ENCODE peak calls at places on chromosome 3, in four cellular contexts. One of them, this sample, is unnamed.
A peak's percentile ranks its signal among the peaks of the same experiment; 100 is the strongest.

GRCh38 chr3:122415762-122416654 is at the start of gene WDR5B:
- DNase-seq in K562: peak; percentile 98
- DNase-seq in Panc1: peak; percentile 97
- DNase-seq in HepG2: peak; percentile 96
- DNase-seq in this sample: peak; percentile 94

GRCh38 chr3:185744997-185745843 is 79.6 kb downstream of the IGF2BP2 start:
- DNase-seq in Panc1: no peak
- DNase-seq in K562: no peak
- DNase-seq in HepG2: peak; percentile 39
- DNase-seq in this sample: no peak

GRCh38 chr3:129599607-129600006 is 6.9 kb downstream of the PLXND1 start:
- DNase-seq in HepG2: no peak
- DNase-seq in Panc1: no peak
- DNase-seq in K562: peak; percentile 54
- DNase-seq in this sample: no peak

GRCh38 chr3:11613851-11614491 is 29.7 kb downstream of the VGLL4 start:
- DNase-seq in K562: no peak
- DNase-seq in HepG2: no peak
- DNase-seq in Panc1: no peak
- DNase-seq in this sample: no peak

GRCh38 chr3:113226491-113226890 is 15.1 kb downstream of the BOC start:
- DNase-seq in Panc1: no peak
- DNase-seq in K562: no peak
- DNase-seq in HepG2: no peak
- DNase-seq in this sample: no peak

GRCh38 chr3:127458698-127459097 is 131.8 kb downstream of the TPRA1 start:
- DNase-seq in HepG2: no peak
- DNase-seq in Panc1: no peak
- DNase-seq in K562: peak; percentile 52
- DNase-seq in this sample: no peak

GRCh38 chr3:38534180-38534579 is 38.0 kb downstream of the EXOG start:
- DNase-seq in HepG2: no peak
- DNase-seq in K562: no peak
- DNase-seq in Panc1: no peak
- DNase-seq in this sample: no peak

GRCh38 chr3:9552252-9552999 is 1.2 kb downstream of the LHFPL4 start:
- DNase-seq in K562: peak; percentile 78
- DNase-seq in HepG2: no peak
- DNase-seq in Panc1: no peak
- DNase-seq in this sample: no peak

GRCh38 chr3:134617608-134618472 is 33.0 kb downstream of the KY start:
- DNase-seq in K562: no peak
- DNase-seq in HepG2: no peak
- DNase-seq in Panc1: no peak
- DNase-seq in this sample: no peak

GRCh38 chr3:183385698-183386590 is 42.5 kb downstream of the MCF2L2 start:
- DNase-seq in K562: peak; percentile 60
- DNase-seq in Panc1: peak; percentile 51
- DNase-seq in HepG2: peak; percentile 47
- DNase-seq in this sample: peak; percentile 45

GRCh38 chr3:32552013-32552412 is 18.6 kb downstream of the DYNC1LI1 start:
- DNase-seq in K562: no peak
- DNase-seq in HepG2: no peak
- DNase-seq in Panc1: no peak
- DNase-seq in this sample: no peak

GRCh38 chr3:159814161-159814560 is 174.5 kb upstream of the IL12A start:
- DNase-seq in HepG2: no peak
- DNase-seq in K562: no peak
- DNase-seq in Panc1: no peak
- DNase-seq in this sample: no peak

GRCh38 chr3:46861293-46861995 is 1.8 kb downstream of the MYL3 start:
- DNase-seq in K562: no peak
- DNase-seq in Panc1: no peak
- DNase-seq in HepG2: peak; percentile 18
- DNase-seq in this sample: no peak

GRCh38 chr3:63855333-63855940 is 8.2 kb downstream of the THOC7 start:
- DNase-seq in Panc1: no peak
- DNase-seq in K562: no peak
- DNase-seq in HepG2: no peak
- DNase-seq in this sample: no peak

GRCh38 chr3:52790741-52791140 is 3.9 kb upstream of the ITIH3 start:
- DNase-seq in K562: no peak
- DNase-seq in Panc1: no peak
- DNase-seq in HepG2: no peak
- DNase-seq in this sample: no peak

GRCh38 chr3:137116619-137117018 is 158.8 kb downstream of the IL20RB start:
- DNase-seq in K562: no peak
- DNase-seq in HepG2: no peak
- DNase-seq in Panc1: no peak
- DNase-seq in this sample: no peak

GRCh38 chr3:128348805-128349531 is 117.7 kb downstream of the DNAJB8 start:
- DNase-seq in HepG2: no peak
- DNase-seq in Panc1: no peak
- DNase-seq in K562: no peak
- DNase-seq in this sample: no peak

GRCh38 chr3:10224794-10225660 is 23.2 kb upstream of the TATDN2 start:
- DNase-seq in K562: peak; percentile 66
- DNase-seq in Panc1: peak; percentile 60
- DNase-seq in HepG2: peak; percentile 99
- DNase-seq in this sample: peak; percentile 71

GRCh38 chr3:119323401-119324107 is 29.4 kb downstream of the ARHGAP31 start:
- DNase-seq in K562: no peak
- DNase-seq in HepG2: no peak
- DNase-seq in Panc1: no peak
- DNase-seq in this sample: no peak

GRCh38 chr3:10520118-10520517 is 14.7 kb upstream of the ATP2B2 start:
- DNase-seq in HepG2: no peak
- DNase-seq in K562: no peak
- DNase-seq in Panc1: no peak
- DNase-seq in this sample: no peak

GRCh38 chr3:109643590-109643989 is 306.2 kb upstream of the DPPA4 start:
- DNase-seq in Panc1: no peak
- DNase-seq in HepG2: peak; percentile 4
- DNase-seq in K562: no peak
- DNase-seq in this sample: peak; percentile 70

GRCh38 chr3:45387171-45387570 is 1.2 kb upstream of the LARS2 start:
- DNase-seq in Panc1: no peak
- DNase-seq in K562: no peak
- DNase-seq in HepG2: no peak
- DNase-seq in this sample: no peak

GRCh38 chr3:83928391-83928790 is 1030.4 kb upstream of the CADM2 start:
- DNase-seq in Panc1: no peak
- DNase-seq in K562: peak; percentile 11
- DNase-seq in HepG2: peak; percentile 50
- DNase-seq in this sample: peak; percentile 8

GRCh38 chr3:108090066-108090700 is 648 bp downstream of the CD47 start:
- DNase-seq in Panc1: no peak
- DNase-seq in K562: no peak
- DNase-seq in HepG2: no peak
- DNase-seq in this sample: no peak
- TF ChIP-seq TCF7L2 in Panc1: no peak
- TF ChIP-seq TCF7L2 in K562: no peak
- TF ChIP-seq TCF7L2 in HepG2: no peak
- TF ChIP-seq TCF7L2 in this sample: no peak

DNA sequence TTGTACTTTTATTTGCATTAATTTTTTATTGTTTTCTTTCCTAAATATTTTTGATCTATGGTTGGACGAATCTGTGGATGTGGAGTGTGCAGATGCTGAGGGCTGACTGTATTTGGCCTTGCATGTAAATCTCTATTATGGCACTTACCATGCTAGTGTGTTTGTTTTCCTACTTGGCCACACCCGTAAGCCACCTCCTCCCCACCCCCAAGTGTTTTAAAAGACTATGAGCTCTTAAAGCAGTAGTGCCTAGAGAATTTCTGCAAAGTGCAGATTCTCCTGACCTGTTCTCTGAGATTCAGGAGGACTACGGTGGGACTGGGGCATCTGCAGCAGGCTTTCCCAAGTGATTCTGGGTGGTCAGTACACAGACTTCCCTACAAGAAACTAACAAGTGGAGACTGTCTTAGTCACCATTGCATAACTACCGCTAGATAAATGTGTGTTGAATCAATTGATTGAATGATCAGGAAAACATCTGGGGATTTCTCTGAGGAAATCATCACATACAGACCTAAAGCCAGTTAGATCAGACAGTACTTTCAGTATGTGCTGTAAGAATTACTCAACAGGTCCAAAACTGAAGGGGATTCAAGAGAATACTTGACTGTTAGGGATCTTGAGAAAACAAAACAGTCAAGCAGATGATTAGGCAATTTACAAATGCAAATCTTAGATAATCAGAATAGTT is 6.2 kb upstream of the TIPARP start:
- DNase-seq in K562: no peak
- DNase-seq in Panc1: no peak
- DNase-seq in HepG2: no peak
- DNase-seq in this sample: no peak
- TF ChIP-seq TCF7L2 in K562: no peak
- TF ChIP-seq TCF7L2 in Panc1: no peak
- TF ChIP-seq TCF7L2 in HepG2: no peak
- TF ChIP-seq TCF7L2 in this sample: no peak

GRCh38 chr3:102148598-102149302 is 286.1 kb upstream of the ZPLD1 start:
- DNase-seq in HepG2: no peak
- DNase-seq in K562: no peak
- DNase-seq in Panc1: no peak
- DNase-seq in this sample: no peak

GRCh38 chr3:102156426-102156825 is 278.4 kb upstream of the ZPLD1 start:
- DNase-seq in Panc1: no peak
- DNase-seq in HepG2: no peak
- DNase-seq in K562: no peak
- DNase-seq in this sample: no peak

DNA sequence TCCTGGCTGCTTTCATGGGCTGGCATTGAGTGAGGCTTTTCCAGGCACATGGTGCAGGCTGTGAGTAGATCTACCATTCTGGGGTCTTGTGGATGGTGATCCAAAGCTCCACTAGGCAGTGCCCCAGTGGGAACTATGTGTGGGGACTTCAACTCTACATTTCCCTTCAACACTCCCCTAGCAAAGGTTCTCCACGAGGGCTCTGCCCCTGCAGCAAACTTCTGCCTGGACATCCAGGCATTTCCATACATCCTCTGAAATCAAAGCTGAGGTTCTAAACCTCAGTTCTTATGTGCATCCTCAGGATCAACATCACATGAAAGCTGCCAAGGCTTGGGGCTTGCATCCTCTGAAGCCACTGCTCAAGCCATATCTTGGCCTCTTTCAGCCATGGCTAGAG is 282.9 kb upstream of the ZPLD1 start:
- DNase-seq in Panc1: no peak
- DNase-seq in HepG2: no peak
- DNase-seq in K562: no peak
- DNase-seq in this sample: no peak
- TF ChIP-seq TCF7L2 in Panc1: no peak
- TF ChIP-seq TCF7L2 in HepG2: no peak
- TF ChIP-seq TCF7L2 in K562: no peak
- TF ChIP-seq TCF7L2 in this sample: no peak

GRCh38 chr3:158731525-158731924 is 732 bp downstream of the RARRES1 start:
- DNase-seq in Panc1: no peak
- DNase-seq in HepG2: no peak
- DNase-seq in K562: no peak
- DNase-seq in this sample: no peak

GRCh38 chr3:158725348-158725966 is 6.8 kb downstream of the RARRES1 start:
- DNase-seq in Panc1: peak; percentile 80
- DNase-seq in K562: no peak
- DNase-seq in HepG2: peak; percentile 43
- DNase-seq in this sample: no peak

GRCh38 chr3:158723991-158724390 is 8.3 kb downstream of the RARRES1 start:
- DNase-seq in Panc1: no peak
- DNase-seq in HepG2: no peak
- DNase-seq in K562: no peak
- DNase-seq in this sample: no peak

GRCh38 chr3:158728851-158729250 is 3.4 kb downstream of the RARRES1 start:
- DNase-seq in K562: no peak
- DNase-seq in Panc1: no peak
- DNase-seq in HepG2: no peak
- DNase-seq in this sample: no peak

DNA sequence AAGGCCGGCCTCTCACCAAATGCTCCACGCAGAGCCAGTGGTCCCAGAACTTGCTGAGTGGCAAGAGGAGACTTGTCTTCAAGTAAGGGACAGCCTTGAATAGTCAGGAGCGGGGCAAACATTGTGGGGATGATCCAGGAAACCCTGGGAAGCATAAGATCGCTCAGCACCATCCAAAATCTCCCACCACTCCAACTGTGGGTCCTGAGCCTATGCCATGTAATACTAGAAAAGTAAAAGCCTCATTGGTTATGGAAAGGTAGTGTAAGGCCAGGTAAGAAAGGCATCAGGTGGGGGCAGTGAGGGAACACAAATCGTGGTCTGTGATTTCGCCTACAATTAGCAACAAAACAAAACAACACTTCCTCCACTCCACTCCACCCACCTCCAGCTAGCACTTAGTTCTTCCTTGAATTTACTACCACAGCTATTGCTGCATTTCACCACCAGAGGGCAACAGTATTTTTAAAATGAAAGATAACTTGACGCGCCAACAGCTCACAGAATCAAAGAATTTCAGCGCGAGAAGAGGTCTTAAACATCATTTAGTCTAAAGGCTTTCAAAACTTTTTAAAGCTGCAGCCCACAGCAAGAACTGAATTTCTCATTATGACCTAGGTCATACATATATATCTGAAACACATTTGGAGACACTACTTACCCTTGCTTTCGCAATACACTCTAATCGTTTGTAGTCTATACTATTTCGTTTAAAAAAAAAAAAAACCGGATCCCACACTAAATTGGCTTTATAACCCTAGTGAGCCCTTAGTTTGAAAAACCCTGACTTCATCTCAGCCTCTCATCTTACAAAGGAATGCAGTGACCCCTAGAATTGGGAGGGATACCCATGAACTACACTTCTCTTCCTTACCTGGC is 4.5 kb downstream of the RARRES1 start:
- DNase-seq in Panc1: no peak
- DNase-seq in K562: peak; percentile 70
- DNase-seq in HepG2: peak; percentile 44
- DNase-seq in this sample: peak; percentile 42
- TF ChIP-seq TCF7L2 in Panc1: no peak
- TF ChIP-seq TCF7L2 in K562: no peak
- TF ChIP-seq TCF7L2 in HepG2: no peak
- TF ChIP-seq TCF7L2 in this sample: no peak

This sample was measured in HCT116.